ENCODE peak calls at places on chromosome 2, in nine cellular contexts. R is fibroblast of mammary gland, Y is thoracic aorta, T is right lobe of liver, U is cardiac fibroblast, X is ovary, Q is transverse colon, G is AG10803, E is colonic mucosa. J is an unnamed sample.

GRCh38 chr2:3041246-3041645 is 336.4 kb downstream of the EIPR1 start:
- DNase-seq in R (no peak), Y (no peak), T (no peak), U (no peak), X (no peak), Q (no peak), G (no peak), E (no peak), J (no peak)

GRCh38 chr2:28648671-28649395 is 102.8 kb upstream of the PPP1CB start:
- DNase-seq in R (no peak), Y (no peak), T (no peak), U (no peak), X (no peak), Q (no peak), G (no peak), E (no peak), J (no peak)

GRCh38 chr2:161052214-161052613 is 108.0 kb upstream of the TANK start:
- DNase-seq in R (no peak), Y (no peak), T (no peak), U (no peak), X (no peak), Q (no peak), G (no peak), E (no peak), J (no peak)

GRCh38 chr2:1721706-1722483 is 22.4 kb downstream of the PXDN start:
- DNase-seq in R (peak), Y (no peak), T (no peak), U (peak), X (no peak), Q (no peak), G (peak), E (no peak), J (peak)

GRCh38 chr2:239881031-239881471 is 144.1 kb downstream of the NDUFA10 start:
- DNase-seq in R (no peak), Y (no peak), T (no peak), U (no peak), X (no peak), Q (no peak), G (no peak), E (peak), J (no peak)

GRCh38 chr2:168639501-168639900 is 162.9 kb upstream of the NOSTRIN start:
- DNase-seq in R (peak), Y (no peak), T (no peak), U (peak), X (peak), Q (peak), G (peak), E (peak), J (peak)

GRCh38 chr2:240134956-240135520 is 1.1 kb downstream of the COPS9 start:
- DNase-seq in R (no peak), Y (no peak), T (no peak), U (no peak), X (no peak), Q (no peak), G (no peak), E (no peak), J (no peak)

GRCh38 chr2:161123531-161124030 is 36.6 kb upstream of the TANK start:
- DNase-seq in R (no peak), Y (no peak), T (no peak), U (no peak), X (no peak), Q (no peak), G (no peak), E (peak), J (peak)

GRCh38 chr2:185787530-185788145 is 49.0 kb downstream of the FSIP2 start:
- DNase-seq in R (peak), Y (no peak), T (no peak), U (peak), X (no peak), Q (no peak), G (no peak), E (no peak), J (peak)

GRCh38 chr2:148643421-148643820 is 1.1 kb upstream of the EPC2 start:
- DNase-seq in R (no peak), Y (no peak), T (no peak), U (no peak), X (no peak), Q (no peak), G (no peak), E (no peak), J (peak)
- H3K4me3 ChIP-seq in R (peak), Y (peak), T (no peak), U (no peak), X (peak), Q (no peak), G (peak), E (no peak), J (peak)

DNA sequence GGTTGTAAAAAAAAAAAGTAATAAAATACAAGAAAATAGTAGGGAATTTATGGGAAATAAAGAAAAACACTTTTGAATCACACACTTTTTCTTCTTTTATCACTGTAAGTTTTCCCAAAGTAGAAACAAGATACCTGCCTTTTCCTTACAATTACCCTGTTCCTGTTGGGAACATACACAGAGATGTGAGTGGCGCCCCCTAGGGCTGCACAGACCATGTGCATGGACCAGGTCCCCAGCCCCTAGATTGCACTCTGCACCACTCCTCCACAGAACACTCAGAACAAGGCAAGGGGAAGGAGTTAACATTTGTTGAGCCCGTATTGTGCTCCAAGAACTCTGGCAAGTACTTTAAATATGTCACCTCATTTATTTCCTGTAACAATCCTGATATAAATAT is 118.7 kb upstream of the NRP2 start:
- DNase-seq in R (no peak), Y (no peak), T (no peak), U (peak), X (no peak), Q (peak), G (no peak), E (peak), J (no peak)
- TF ChIP-seq CTCF in R (peak), Y (no peak), T (peak), U (peak), X (no peak), Q (peak), G (no peak), E (peak), J (peak)

DNA sequence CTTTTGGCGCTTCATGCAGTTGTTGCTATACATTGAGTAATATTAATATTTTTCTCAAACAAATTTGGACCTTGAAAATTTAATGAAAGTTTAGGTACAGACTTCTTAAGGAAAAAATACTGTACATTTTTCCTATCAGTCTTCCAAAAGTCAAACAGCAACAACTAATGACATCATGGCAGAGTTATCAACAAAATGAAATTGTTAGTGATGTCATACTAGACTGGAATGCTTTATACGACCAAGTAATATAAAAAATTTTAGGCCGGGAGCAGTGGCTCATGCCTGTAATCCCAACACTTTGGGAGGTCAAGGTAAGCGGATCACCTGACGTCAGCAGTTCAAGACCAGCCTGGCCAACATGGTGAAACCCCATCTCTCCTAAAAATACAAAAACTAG is 12.0 kb upstream of the STPG4 start:
- DNase-seq in R (no peak), Y (no peak), T (no peak), U (no peak), X (no peak), Q (no peak), G (no peak), E (no peak), J (no peak)
- H3K4me3 ChIP-seq in R (no peak), Y (no peak), T (no peak), U (no peak), X (no peak), Q (no peak), G (no peak), E (no peak), J (no peak)

GRCh38 chr2:224801360-224801759 is 85.2 kb upstream of the CCDC195 start:
- DNase-seq in R (no peak), Y (no peak), T (no peak), U (no peak), X (no peak), Q (no peak), G (no peak), E (no peak), J (no peak)

GRCh38 chr2:224802407-224802806 is 86.2 kb upstream of the CCDC195 start:
- DNase-seq in R (peak), Y (no peak), T (no peak), U (peak), X (no peak), Q (no peak), G (peak), E (no peak), J (peak)

DNA sequence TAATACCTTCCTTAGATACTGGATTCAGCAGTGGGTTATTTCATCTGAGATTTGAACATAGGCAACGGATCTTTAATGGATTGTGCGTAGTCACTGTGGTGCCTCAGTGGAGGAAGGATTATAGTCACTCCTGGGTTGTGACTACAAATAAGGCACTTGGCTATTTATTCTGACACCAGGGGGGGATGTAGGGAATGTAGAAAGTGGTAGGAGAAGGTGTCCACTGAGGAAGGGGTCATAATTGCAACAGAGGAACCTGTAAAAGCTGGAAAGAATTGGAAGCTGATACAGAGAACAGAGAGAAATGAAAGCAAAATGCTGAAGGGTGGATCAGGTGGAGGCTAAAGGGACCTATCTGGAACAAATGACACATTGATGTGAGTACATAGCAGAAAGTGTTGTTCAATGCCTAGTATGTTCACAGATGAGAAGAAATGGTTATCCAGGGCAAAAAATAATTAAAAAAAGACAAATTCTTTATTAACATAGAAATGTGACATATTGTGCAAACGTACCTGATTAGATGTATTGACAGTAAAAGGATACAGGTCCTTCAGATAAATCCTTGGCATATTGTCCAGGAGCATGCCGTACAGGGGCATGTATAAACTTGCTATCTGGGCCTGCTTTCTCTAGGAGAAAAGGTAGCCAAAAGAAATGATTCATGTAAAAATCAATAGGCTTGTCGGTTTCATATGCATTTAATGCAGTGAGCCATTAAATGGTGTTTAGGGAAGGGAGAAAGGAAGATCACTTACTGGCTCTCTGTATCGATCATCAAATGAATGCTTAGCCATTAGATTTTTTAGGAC is 91.2 kb upstream of the CCDC195 start:
- DNase-seq in R (no peak), Y (no peak), T (no peak), U (peak), X (no peak), Q (no peak), G (no peak), E (no peak), J (peak)
- TF ChIP-seq CTCF in R (peak), Y (no peak), T (no peak), U (no peak), X (no peak), Q (no peak), G (no peak), E (no peak), J (peak)

GRCh38 chr2:61419570-61419969 is 51.3 kb downstream of the USP34 start:
- DNase-seq in R (no peak), Y (no peak), T (no peak), U (no peak), X (no peak), Q (no peak), G (no peak), E (no peak), J (peak)
- H3K4me3 ChIP-seq in R (no peak), Y (no peak), T (no peak), U (no peak), X (no peak), Q (no peak), G (no peak), E (no peak), J (no peak)

GRCh38 chr2:54500404-54501147 is 44.4 kb downstream of the SPTBN1 start:
- DNase-seq in R (no peak), Y (no peak), T (no peak), U (no peak), X (no peak), Q (no peak), G (peak), E (no peak), J (no peak)

GRCh38 chr2:54503828-54504227 is 47.7 kb downstream of the SPTBN1 start:
- DNase-seq in R (no peak), Y (no peak), T (no peak), U (no peak), X (no peak), Q (no peak), G (no peak), E (no peak), J (no peak)

GRCh38 chr2:54504866-54505265 is 48.7 kb downstream of the SPTBN1 start:
- DNase-seq in R (no peak), Y (no peak), T (no peak), U (no peak), X (no peak), Q (no peak), G (peak), E (no peak), J (no peak)

GRCh38 chr2:54502731-54503130 is 46.6 kb downstream of the SPTBN1 start:
- DNase-seq in R (no peak), Y (no peak), T (no peak), U (no peak), X (no peak), Q (no peak), G (no peak), E (no peak), J (no peak)

GRCh38 chr2:54503192-54503591 is 47.1 kb downstream of the SPTBN1 start:
- DNase-seq in R (peak), Y (no peak), T (no peak), U (peak), X (no peak), Q (peak), G (no peak), E (peak), J (peak)
- TF ChIP-seq CTCF in R (peak), Y (no peak), T (peak), U (peak), X (no peak), Q (peak), G (peak), E (peak), J (peak)

GRCh38 chr2:227880460-227880859 is 9.0 kb downstream of the DAW1 start:
- DNase-seq in R (no peak), Y (no peak), T (no peak), U (no peak), X (no peak), Q (no peak), G (no peak), E (no peak), J (no peak)

GRCh38 chr2:227872676-227873075 is 1.2 kb downstream of the DAW1 start:
- DNase-seq in R (no peak), Y (no peak), T (no peak), U (no peak), X (no peak), Q (no peak), G (no peak), E (no peak), J (no peak)

GRCh38 chr2:227876536-227876882 is 5.1 kb downstream of the DAW1 start:
- DNase-seq in R (no peak), Y (no peak), T (no peak), U (peak), X (no peak), Q (no peak), G (no peak), E (no peak), J (peak)

GRCh38 chr2:227881866-227882517 is 10.6 kb downstream of the DAW1 start:
- DNase-seq in R (peak), Y (no peak), T (no peak), U (peak), X (no peak), Q (no peak), G (no peak), E (no peak), J (no peak)

GRCh38 chr2:227877359-227878309 is 6.2 kb downstream of the DAW1 start:
- DNase-seq in R (peak), Y (no peak), T (no peak), U (peak), X (no peak), Q (no peak), G (peak), E (no peak), J (no peak)
- H3K4me3 ChIP-seq in R (no peak), Y (peak), T (no peak), U (no peak), X (no peak), Q (no peak), G (no peak), E (no peak), J (no peak)

GRCh38 chr2:230067990-230068657 is 600 bp downstream of the SLC16A14 start:
- DNase-seq in R (no peak), Y (no peak), T (peak), U (peak), X (peak), Q (peak), G (peak), E (peak), J (peak)
- TF ChIP-seq CTCF in R (no peak), Y (no peak), T (no peak), U (no peak), X (no peak), Q (no peak), G (no peak), E (no peak), J (no peak)

GRCh38 chr2:74177697-74178096 is 982 bp downstream of the MOB1A start:
- DNase-seq in R (no peak), Y (no peak), T (no peak), U (no peak), X (no peak), Q (no peak), G (no peak), E (no peak), J (no peak)

GRCh38 chr2:74179063-74179865 is 585 bp upstream of the MOB1A start:
- DNase-seq in R (no peak), Y (no peak), T (no peak), U (no peak), X (peak), Q (no peak), G (peak), E (no peak), J (peak)

GRCh38 chr2:74183878-74184277 is 5.2 kb upstream of the MOB1A start:
- DNase-seq in R (no peak), Y (no peak), T (no peak), U (no peak), X (no peak), Q (no peak), G (no peak), E (no peak), J (no peak)

GRCh38 chr2:74178211-74179062 is at the start of gene MOB1A:
- DNase-seq in R (peak), Y (peak), T (peak), U (peak), X (peak), Q (peak), G (peak), E (peak), J (peak)

GRCh38 chr2:74181739-74182138 is 3.1 kb upstream of the MOB1A start:
- DNase-seq in R (no peak), Y (no peak), T (no peak), U (no peak), X (no peak), Q (peak), G (peak), E (no peak), J (no peak)
- H3K4me3 ChIP-seq in R (no peak), Y (no peak), T (no peak), U (no peak), X (no peak), Q (no peak), G (no peak), E (no peak), J (no peak)

GRCh38 chr2:79861059-79861374 is 348.2 kb downstream of the CTNNA2 start:
- DNase-seq in R (no peak), Y (no peak), T (no peak), U (no peak), X (no peak), Q (no peak), G (no peak), E (no peak), J (no peak)

GRCh38 chr2:79857888-79858287 is 345.0 kb downstream of the CTNNA2 start:
- DNase-seq in R (no peak), Y (no peak), T (no peak), U (no peak), X (no peak), Q (no peak), G (no peak), E (no peak), J (no peak)

GRCh38 chr2:79855264-79856006 is 342.6 kb downstream of the CTNNA2 start:
- DNase-seq in R (peak), Y (no peak), T (no peak), U (no peak), X (no peak), Q (peak), G (peak), E (peak), J (no peak)

GRCh38 chr2:79862756-79863155 is 349.9 kb downstream of the CTNNA2 start:
- DNase-seq in R (no peak), Y (no peak), T (no peak), U (no peak), X (no peak), Q (no peak), G (no peak), E (no peak), J (no peak)

DNA sequence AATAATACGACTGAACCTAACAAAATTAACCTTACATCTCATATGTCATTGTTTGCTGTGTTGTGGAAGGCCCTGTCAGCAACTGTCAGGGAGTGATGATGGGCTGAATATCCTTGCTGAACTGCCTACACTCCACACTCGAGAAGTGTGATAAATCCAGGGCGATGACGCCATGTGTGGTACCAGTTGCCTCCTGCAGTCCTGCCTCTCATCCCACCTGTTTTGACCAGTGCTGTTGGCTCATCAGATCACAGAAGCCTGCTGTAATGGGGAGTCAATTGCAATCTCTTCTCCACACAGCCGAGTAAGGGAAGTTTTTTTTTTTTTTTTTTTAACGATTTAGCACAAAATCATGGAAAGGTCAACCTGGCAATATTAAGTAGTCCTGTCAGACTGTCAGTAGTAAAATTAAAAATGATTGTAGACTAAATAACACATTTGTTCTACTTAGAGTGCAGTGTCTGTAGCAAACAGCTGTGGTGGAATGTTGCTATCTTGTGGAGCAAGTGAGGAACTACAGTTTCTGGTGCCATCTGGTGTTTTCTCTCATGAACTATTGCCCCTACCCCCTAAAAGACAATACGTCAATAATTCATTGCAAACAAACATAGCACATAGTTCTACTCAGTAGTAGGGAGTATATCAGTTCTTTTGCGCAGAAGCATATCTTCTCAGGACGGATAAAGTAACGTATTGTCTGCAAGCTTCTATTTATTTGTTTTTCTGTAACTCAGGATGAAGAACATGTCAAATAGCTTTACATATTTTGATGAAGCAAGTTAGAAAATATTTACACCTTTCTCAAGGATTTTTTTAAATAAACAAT is 347.6 kb downstream of the CTNNA2 start:
- DNase-seq in R (peak), Y (no peak), T (no peak), U (peak), X (no peak), Q (no peak), G (peak), E (no peak), J (peak)
- TF ChIP-seq CTCF in R (peak), Y (no peak), T (peak), U (peak), X (no peak), Q (peak), G (peak), E (no peak), J (peak)

J was measured in epithelial cell of esophagus.